ENCODE peak calls at places on chromosomes 16 and 17, in eight cellular contexts. W is AG10803; Y is GDM1; A is AG20443; T is WTC11; E is GM12864; C is sciatic nerve; H is naive thymus-derived CD4-positive, alpha-beta T cell. L is an unnamed sample.

GRCh38 chr16:50213939-50214519 is 52.3 kb upstream of the ADCY7 start:
- DNase-seq in C (no peak), A (peak; percentile 45), Y (no peak), W (peak; percentile 50), T (no peak), H (peak; percentile 64), E (no peak), L (no peak)

GRCh38 chr16:85633888-85634287 is 20.8 kb downstream of the GSE1 start:
- DNase-seq in E (no peak), C (no peak), T (no peak), H (no peak), Y (no peak), W (no peak), A (no peak), L (no peak)

GRCh38 chr17:77666881-77667395 is 291.6 kb upstream of the TNRC6C start:
- DNase-seq in W (no peak), C (no peak), H (peak; percentile 83), A (no peak), T (no peak), E (peak; percentile 15), Y (peak; percentile 52), L (peak; percentile 56)

GRCh38 chr17:63040816-63041215 is 74.8 kb downstream of the TANC2 start:
- DNase-seq in C (no peak), H (no peak), W (no peak), T (no peak), E (no peak), Y (no peak), A (no peak), L (no peak)

GRCh38 chr17:64455993-64456885 is 7.3 kb downstream of the MILR1 start:
- DNase-seq in H (peak; percentile 39), A (no peak), Y (no peak), T (no peak), W (no peak), E (peak; percentile 31), C (no peak), L (no peak)

GRCh38 chr16:86048882-86049585 is 150.1 kb downstream of the IRF8 start:
- DNase-seq in A (no peak), T (peak; percentile 61), C (no peak), Y (no peak), E (no peak), W (no peak), H (no peak), L (no peak)

GRCh38 chr16:50282955-50283631 is 16.7 kb downstream of the ADCY7 start:
- DNase-seq in T (no peak), A (no peak), C (no peak), E (no peak), Y (no peak), H (no peak), W (no peak), L (no peak)

GRCh38 chr16:86566966-86567700 is 504 bp downstream of the FOXC2 start:
- DNase-seq in E (no peak), C (no peak), H (no peak), T (peak; percentile 53), A (peak; percentile 75), Y (no peak), W (peak; percentile 60), L (no peak)

GRCh38 chr16:20944861-20945390 is 44.4 kb downstream of the LYRM1 start:
- DNase-seq in C (no peak), Y (no peak), A (no peak), W (no peak), T (no peak), H (peak; percentile 3), E (peak; percentile 7), L (no peak)

GRCh38 chr17:37493249-37494027 is 3.7 kb downstream of the DUSP14 start:
- DNase-seq in Y (no peak), H (no peak), W (peak; percentile 99), E (no peak), T (no peak), A (peak; percentile 77), C (no peak), L (no peak)

GRCh38 chr16:83903739-83904138 is 4.8 kb downstream of the MLYCD start:
- DNase-seq in T (no peak), C (no peak), Y (no peak), W (peak; percentile 62), E (no peak), H (no peak), A (peak; percentile 46), L (no peak)

GRCh38 chr17:40615295-40615988 is 32.2 kb downstream of the SMARCE1 start:
- DNase-seq in W (peak; percentile 32), A (peak; percentile 59), Y (no peak), E (peak; percentile 67), C (peak; percentile 75), T (peak; percentile 73), H (peak; percentile 67), L (peak; percentile 77)

GRCh38 chr17:78728495-78728894 is 53.6 kb downstream of the CYTH1 start:
- DNase-seq in W (no peak), A (no peak), T (no peak), H (no peak), Y (no peak), C (no peak), E (no peak), L (no peak)

GRCh38 chr17:8747731-8748130 is 3.1 kb upstream of the CCDC42 start:
- DNase-seq in C (no peak), W (no peak), A (no peak), E (no peak), T (no peak), Y (no peak), H (no peak), L (no peak)

GRCh38 chr16:54847207-54847606 is 83.5 kb upstream of the IRX5 start:
- DNase-seq in T (no peak), Y (no peak), W (no peak), H (no peak), A (no peak), E (no peak), C (no peak), L (no peak)

GRCh38 chr16:18984425-18985005 is 781 bp downstream of the TMC7 start:
- DNase-seq in C (no peak), W (no peak), Y (no peak), H (no peak), T (no peak), A (no peak), E (no peak), L (no peak)

GRCh38 chr17:19354123-19354522 is 8.4 kb downstream of the B9D1 start:
- DNase-seq in T (no peak), E (no peak), W (peak; percentile 95), C (no peak), H (no peak), A (peak; percentile 85), Y (no peak), L (no peak)

GRCh38 chr17:50423553-50424159 is 2.4 kb upstream of the ACSF2 start:
- DNase-seq in W (peak; percentile 93), Y (peak; percentile 30), H (no peak), E (no peak), A (peak; percentile 80), T (no peak), C (no peak), L (no peak)

GRCh38 chr17:1746975-1747543 is 4.4 kb downstream of the SERPINF2 start:
- DNase-seq in E (no peak), H (no peak), W (no peak), A (no peak), C (no peak), T (no peak), Y (no peak), L (no peak)

GRCh38 chr16:72979974-72980373 is 68.0 kb downstream of the ZFHX3 start:
- DNase-seq in W (no peak), T (no peak), E (no peak), H (no peak), C (no peak), A (no peak), Y (no peak), L (no peak)

GRCh38 chr16:84739349-84740124 is 39.7 kb downstream of the USP10 start:
- DNase-seq in Y (no peak), A (peak; percentile 91), T (no peak), H (no peak), E (no peak), W (peak; percentile 91), C (no peak), L (no peak)

GRCh38 chr17:79019631-79020584 is 4.1 kb upstream of the C1QTNF1 start:
- DNase-seq in A (peak; percentile 63), T (no peak), W (peak; percentile 84), E (no peak), H (peak; percentile 47), C (peak; percentile 78), Y (no peak), L (peak; percentile 43)

GRCh38 chr16:57679016-57679415 is 10.9 kb downstream of the ADGRG3 start:
- DNase-seq in A (no peak), E (no peak), W (no peak), C (no peak), H (no peak), T (no peak), Y (no peak), L (no peak)

L was measured in B cell.